ENCODE peak calls at places on chromosomes 13 and 19, in ten cellular contexts. One of them, this sample, is unnamed.
A peak's percentile ranks its signal among the peaks of the same experiment; 100 is the strongest.

GRCh38 chr19:36030264-36031148 is 2.2 kb downstream of the CLIP3 start:
- DNase-seq in lower lobe of right lung: no peak
- DNase-seq in mammary epithelial cell: peak; percentile 53
- DNase-seq in mesendoderm: peak; percentile 14
- DNase-seq in stomach: no peak
- DNase-seq in right lobe of liver: peak; percentile 51
- DNase-seq in tibial artery: no peak
- DNase-seq in IMR-90: peak; percentile 53
- DNase-seq in CD4-positive, CD25-positive, alpha-beta regulatory T cell: no peak
- DNase-seq in prostate gland: no peak
- DNase-seq in this sample: no peak

GRCh38 chr13:106599875-106600797 is 32.2 kb upstream of the ARGLU1 start:
- DNase-seq in IMR-90: peak; percentile 80
- DNase-seq in tibial artery: no peak
- DNase-seq in lower lobe of right lung: no peak
- DNase-seq in stomach: no peak
- DNase-seq in prostate gland: no peak
- DNase-seq in mesendoderm: no peak
- DNase-seq in CD4-positive, CD25-positive, alpha-beta regulatory T cell: peak; percentile 2
- DNase-seq in mammary epithelial cell: peak; percentile 15
- DNase-seq in right lobe of liver: no peak
- DNase-seq in this sample: no peak

GRCh38 chr13:26133851-26134250 is 82.0 kb upstream of the SHISA2 start:
- DNase-seq in IMR-90: no peak
- DNase-seq in tibial artery: no peak
- DNase-seq in CD4-positive, CD25-positive, alpha-beta regulatory T cell: no peak
- DNase-seq in right lobe of liver: no peak
- DNase-seq in prostate gland: no peak
- DNase-seq in mesendoderm: peak; percentile 26
- DNase-seq in lower lobe of right lung: no peak
- DNase-seq in stomach: no peak
- DNase-seq in mammary epithelial cell: no peak
- DNase-seq in this sample: no peak

GRCh38 chr13:89136678-89137077 is 1465.5 kb downstream of the SLITRK5 start:
- DNase-seq in mammary epithelial cell: no peak
- DNase-seq in prostate gland: no peak
- DNase-seq in tibial artery: no peak
- DNase-seq in CD4-positive, CD25-positive, alpha-beta regulatory T cell: no peak
- DNase-seq in stomach: no peak
- DNase-seq in lower lobe of right lung: no peak
- DNase-seq in right lobe of liver: no peak
- DNase-seq in IMR-90: no peak
- DNase-seq in mesendoderm: no peak
- DNase-seq in this sample: no peak

GRCh38 chr13:110015253-110015652 is 228.9 kb upstream of the IRS2 start:
- DNase-seq in CD4-positive, CD25-positive, alpha-beta regulatory T cell: no peak
- DNase-seq in right lobe of liver: peak; percentile 79
- DNase-seq in tibial artery: no peak
- DNase-seq in stomach: peak; percentile 71
- DNase-seq in lower lobe of right lung: no peak
- DNase-seq in IMR-90: peak; percentile 43
- DNase-seq in mammary epithelial cell: peak; percentile 56
- DNase-seq in mesendoderm: no peak
- DNase-seq in prostate gland: peak; percentile 65
- DNase-seq in this sample: no peak

GRCh38 chr19:40392894-40393517 is 3.0 kb upstream of the HIPK4 start:
- DNase-seq in right lobe of liver: no peak
- DNase-seq in IMR-90: no peak
- DNase-seq in mesendoderm: no peak
- DNase-seq in mammary epithelial cell: peak; percentile 40
- DNase-seq in prostate gland: peak; percentile 47
- DNase-seq in tibial artery: no peak
- DNase-seq in CD4-positive, CD25-positive, alpha-beta regulatory T cell: no peak
- DNase-seq in lower lobe of right lung: peak; percentile 77
- DNase-seq in stomach: peak; percentile 53
- DNase-seq in this sample: no peak

GRCh38 chr13:99501952-99502310 is 659 bp downstream of the TM9SF2 start:
- DNase-seq in IMR-90: peak; percentile 31
- DNase-seq in tibial artery: no peak
- DNase-seq in prostate gland: peak; percentile 6
- DNase-seq in CD4-positive, CD25-positive, alpha-beta regulatory T cell: peak; percentile 61
- DNase-seq in mammary epithelial cell: peak; percentile 23
- DNase-seq in lower lobe of right lung: peak; percentile 55
- DNase-seq in stomach: peak; percentile 30
- DNase-seq in right lobe of liver: peak; percentile 33
- DNase-seq in mesendoderm: peak; percentile 23
- DNase-seq in this sample: no peak

GRCh38 chr19:17112271-17112670 is 36.7 kb downstream of the MYO9B start:
- DNase-seq in mesendoderm: no peak
- DNase-seq in right lobe of liver: peak; percentile 51
- DNase-seq in lower lobe of right lung: no peak
- DNase-seq in prostate gland: no peak
- DNase-seq in stomach: no peak
- DNase-seq in tibial artery: no peak
- DNase-seq in IMR-90: no peak
- DNase-seq in CD4-positive, CD25-positive, alpha-beta regulatory T cell: no peak
- DNase-seq in mammary epithelial cell: no peak
- DNase-seq in this sample: no peak

GRCh38 chr19:17969096-17969792 is 2.3 kb downstream of the KCNN1 start:
- DNase-seq in CD4-positive, CD25-positive, alpha-beta regulatory T cell: no peak
- DNase-seq in lower lobe of right lung: no peak
- DNase-seq in mammary epithelial cell: no peak
- DNase-seq in prostate gland: no peak
- DNase-seq in right lobe of liver: no peak
- DNase-seq in stomach: no peak
- DNase-seq in tibial artery: no peak
- DNase-seq in IMR-90: no peak
- DNase-seq in mesendoderm: no peak
- DNase-seq in this sample: no peak

GRCh38 chr19:47781590-47782318 is 3.3 kb downstream of the SELENOW start:
- DNase-seq in lower lobe of right lung: no peak
- DNase-seq in CD4-positive, CD25-positive, alpha-beta regulatory T cell: no peak
- DNase-seq in stomach: peak; percentile 35
- DNase-seq in mesendoderm: no peak
- DNase-seq in mammary epithelial cell: no peak
- DNase-seq in right lobe of liver: peak; percentile 44
- DNase-seq in tibial artery: peak; percentile 80
- DNase-seq in IMR-90: no peak
- DNase-seq in prostate gland: peak; percentile 21
- DNase-seq in this sample: no peak

GRCh38 chr13:103066991-103067390 is 774 bp upstream of the SLC10A2 start:
- DNase-seq in mammary epithelial cell: no peak
- DNase-seq in stomach: no peak
- DNase-seq in lower lobe of right lung: no peak
- DNase-seq in CD4-positive, CD25-positive, alpha-beta regulatory T cell: no peak
- DNase-seq in mesendoderm: no peak
- DNase-seq in IMR-90: no peak
- DNase-seq in tibial artery: no peak
- DNase-seq in prostate gland: no peak
- DNase-seq in right lobe of liver: no peak
- DNase-seq in this sample: no peak

DNA sequence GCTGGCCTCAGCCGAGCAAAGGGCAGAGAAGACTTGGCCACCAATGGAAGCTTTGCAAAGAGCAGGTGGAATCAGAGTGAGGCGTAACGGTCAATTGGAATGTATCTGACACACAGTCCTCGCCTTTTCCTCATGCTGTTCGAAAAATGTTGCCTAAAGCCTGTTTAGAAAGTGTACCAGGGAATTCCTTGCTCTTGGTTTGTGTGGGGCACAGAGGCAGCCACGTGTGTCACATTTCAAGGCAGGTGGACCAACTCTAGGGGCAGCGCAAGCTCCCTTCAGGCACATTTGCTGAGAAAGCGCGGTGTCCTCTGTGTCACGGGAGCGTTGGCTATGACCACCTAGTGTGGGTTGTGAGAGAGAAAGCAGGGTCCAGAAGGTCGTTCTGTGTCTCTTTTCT is 118.7 kb upstream of the SPATA13 start:
- DNase-seq in right lobe of liver: no peak
- DNase-seq in mammary epithelial cell: no peak
- DNase-seq in tibial artery: no peak
- DNase-seq in IMR-90: no peak
- DNase-seq in lower lobe of right lung: no peak
- DNase-seq in CD4-positive, CD25-positive, alpha-beta regulatory T cell: no peak
- DNase-seq in prostate gland: no peak
- DNase-seq in stomach: no peak
- DNase-seq in mesendoderm: no peak
- DNase-seq in this sample: no peak
- H3K27ac ChIP-seq in right lobe of liver: no peak overlapping the region
- H3K27ac ChIP-seq in mammary epithelial cell: no peak overlapping the region
- H3K27ac ChIP-seq in tibial artery: no peak overlapping the region
- H3K27ac ChIP-seq in IMR-90: no peak overlapping the region
- H3K27ac ChIP-seq in lower lobe of right lung: no peak overlapping the region
- H3K27ac ChIP-seq in CD4-positive, CD25-positive, alpha-beta regulatory T cell: no peak overlapping the region
- H3K27ac ChIP-seq in prostate gland: no peak overlapping the region
- H3K27ac ChIP-seq in stomach: no peak overlapping the region
- H3K27ac ChIP-seq in mesendoderm: no peak overlapping the region
- H3K27ac ChIP-seq in this sample: no peak overlapping the region

GRCh38 chr13:23966691-23967615 is 69.7 kb upstream of the C1QTNF9B start:
- DNase-seq in mammary epithelial cell: no peak
- DNase-seq in prostate gland: peak; percentile 24
- DNase-seq in stomach: no peak
- DNase-seq in lower lobe of right lung: no peak
- DNase-seq in tibial artery: no peak
- DNase-seq in mesendoderm: no peak
- DNase-seq in CD4-positive, CD25-positive, alpha-beta regulatory T cell: peak; percentile 82
- DNase-seq in IMR-90: peak; percentile 15
- DNase-seq in right lobe of liver: no peak
- DNase-seq in this sample: no peak
- H3K4me3 ChIP-seq in mammary epithelial cell: peak overlapping the region; percentile 4
- H3K4me3 ChIP-seq in prostate gland: peak overlapping the region; percentile 20
- H3K4me3 ChIP-seq in stomach: no peak overlapping the region
- H3K4me3 ChIP-seq in lower lobe of right lung: peak overlapping the region; percentile 22
- H3K4me3 ChIP-seq in tibial artery: no peak overlapping the region
- H3K4me3 ChIP-seq in mesendoderm: no peak overlapping the region
- H3K4me3 ChIP-seq in CD4-positive, CD25-positive, alpha-beta regulatory T cell: peak overlapping the region; percentile 88
- H3K4me3 ChIP-seq in IMR-90: no peak overlapping the region
- H3K4me3 ChIP-seq in right lobe of liver: peak overlapping the region; percentile 51
- H3K4me3 ChIP-seq in this sample: peak overlapping the region; percentile 56

GRCh38 chr19:38784224-38784623 is 4.8 kb upstream of the LGALS7B start:
- DNase-seq in IMR-90: peak; percentile 46
- DNase-seq in lower lobe of right lung: no peak
- DNase-seq in mammary epithelial cell: no peak
- DNase-seq in mesendoderm: peak; percentile 18
- DNase-seq in prostate gland: no peak
- DNase-seq in stomach: no peak
- DNase-seq in tibial artery: no peak
- DNase-seq in CD4-positive, CD25-positive, alpha-beta regulatory T cell: no peak
- DNase-seq in right lobe of liver: no peak
- DNase-seq in this sample: no peak

GRCh38 chr19:38781058-38781457 is 7.7 kb upstream of the LGALS7 start:
- DNase-seq in IMR-90: no peak
- DNase-seq in mesendoderm: no peak
- DNase-seq in CD4-positive, CD25-positive, alpha-beta regulatory T cell: no peak
- DNase-seq in mammary epithelial cell: no peak
- DNase-seq in stomach: no peak
- DNase-seq in lower lobe of right lung: no peak
- DNase-seq in prostate gland: no peak
- DNase-seq in tibial artery: no peak
- DNase-seq in right lobe of liver: no peak
- DNase-seq in this sample: no peak

GRCh38 chr19:38785187-38785699 is 3.8 kb upstream of the LGALS7B start:
- DNase-seq in stomach: no peak
- DNase-seq in prostate gland: no peak
- DNase-seq in CD4-positive, CD25-positive, alpha-beta regulatory T cell: no peak
- DNase-seq in right lobe of liver: no peak
- DNase-seq in lower lobe of right lung: peak; percentile 6
- DNase-seq in mammary epithelial cell: no peak
- DNase-seq in mesendoderm: no peak
- DNase-seq in tibial artery: no peak
- DNase-seq in IMR-90: no peak
- DNase-seq in this sample: no peak

GRCh38 chr19:38788478-38789243 is at the start of gene LGALS7B:
- DNase-seq in IMR-90: no peak
- DNase-seq in tibial artery: no peak
- DNase-seq in right lobe of liver: no peak
- DNase-seq in prostate gland: no peak
- DNase-seq in mesendoderm: no peak
- DNase-seq in stomach: no peak
- DNase-seq in mammary epithelial cell: no peak
- DNase-seq in CD4-positive, CD25-positive, alpha-beta regulatory T cell: no peak
- DNase-seq in lower lobe of right lung: peak; percentile 25
- DNase-seq in this sample: no peak

DNA sequence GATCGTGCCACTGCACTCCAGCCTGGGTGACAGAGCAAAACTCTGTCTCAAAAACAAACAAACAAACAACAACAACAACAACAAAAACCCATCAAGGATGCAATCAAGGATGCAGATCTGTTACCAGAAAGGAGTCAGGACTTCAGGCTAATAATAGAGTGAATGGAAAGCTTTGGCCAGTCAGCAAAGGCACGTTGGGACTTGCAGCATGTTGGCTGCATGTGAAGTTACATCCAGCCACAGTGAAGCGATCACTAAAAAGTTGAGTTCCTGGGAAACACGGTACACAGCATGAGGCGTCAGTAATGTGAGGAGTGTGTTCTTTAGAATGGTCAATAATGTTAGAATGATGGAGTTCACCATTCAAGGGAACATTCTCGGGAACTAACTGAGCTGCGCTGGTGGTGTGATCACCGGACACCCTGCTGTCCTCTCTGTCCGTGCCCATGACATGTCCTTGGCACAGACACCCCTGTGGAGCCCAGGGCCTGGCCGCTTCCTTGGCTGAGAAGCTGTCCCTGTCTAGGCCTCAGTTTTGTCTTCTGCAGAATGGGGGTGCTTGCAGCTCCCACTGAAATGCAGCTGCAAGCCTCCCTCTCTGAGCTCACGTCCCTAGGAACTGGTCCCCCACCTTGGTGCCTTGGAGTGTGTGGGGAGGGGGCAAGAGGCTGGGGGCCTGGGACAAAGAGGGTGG is 2.3 kb upstream of the LGALS7B start:
- DNase-seq in CD4-positive, CD25-positive, alpha-beta regulatory T cell: no peak
- DNase-seq in mesendoderm: no peak
- DNase-seq in stomach: no peak
- DNase-seq in prostate gland: peak; percentile 56
- DNase-seq in IMR-90: no peak
- DNase-seq in tibial artery: no peak
- DNase-seq in lower lobe of right lung: peak; percentile 30
- DNase-seq in right lobe of liver: no peak
- DNase-seq in mammary epithelial cell: peak; percentile 76
- DNase-seq in this sample: no peak
- H3K27ac ChIP-seq in CD4-positive, CD25-positive, alpha-beta regulatory T cell: no peak overlapping the region
- H3K27ac ChIP-seq in mesendoderm: no peak overlapping the region
- H3K27ac ChIP-seq in stomach: no peak overlapping the region
- H3K27ac ChIP-seq in prostate gland: no peak overlapping the region
- H3K27ac ChIP-seq in IMR-90: no peak overlapping the region
- H3K27ac ChIP-seq in tibial artery: no peak overlapping the region
- H3K27ac ChIP-seq in lower lobe of right lung: no peak overlapping the region
- H3K27ac ChIP-seq in right lobe of liver: no peak overlapping the region
- H3K27ac ChIP-seq in mammary epithelial cell: peak overlapping the region; percentile 18
- H3K27ac ChIP-seq in this sample: no peak overlapping the region

DNA sequence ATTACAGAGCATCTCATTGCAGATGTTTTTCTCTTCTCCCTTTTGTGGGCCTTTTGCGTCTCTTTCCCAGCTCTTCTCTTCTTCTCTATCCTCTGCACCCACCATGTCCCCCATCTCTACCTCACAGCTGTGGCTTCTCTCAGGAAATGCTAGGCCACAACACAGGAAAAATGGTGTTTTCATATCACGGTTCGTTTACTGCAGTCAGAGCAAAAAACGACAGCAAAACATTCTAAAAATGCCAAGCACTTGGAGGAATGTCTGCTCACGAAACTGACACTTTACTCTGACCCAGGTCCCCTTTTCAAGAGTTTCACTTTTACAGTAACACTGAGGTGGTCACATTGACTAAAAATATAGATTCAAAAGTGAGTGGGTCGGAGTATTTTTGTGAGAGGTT is 152.2 kb downstream of the DCT start:
- DNase-seq in lower lobe of right lung: no peak
- DNase-seq in right lobe of liver: no peak
- DNase-seq in mammary epithelial cell: no peak
- DNase-seq in IMR-90: no peak
- DNase-seq in mesendoderm: peak; percentile 56
- DNase-seq in stomach: no peak
- DNase-seq in CD4-positive, CD25-positive, alpha-beta regulatory T cell: peak; percentile 47
- DNase-seq in prostate gland: no peak
- DNase-seq in tibial artery: no peak
- DNase-seq in this sample: no peak
- H3K4me3 ChIP-seq in lower lobe of right lung: no peak overlapping the region
- H3K4me3 ChIP-seq in right lobe of liver: no peak overlapping the region
- H3K4me3 ChIP-seq in mammary epithelial cell: no peak overlapping the region
- H3K4me3 ChIP-seq in IMR-90: no peak overlapping the region
- H3K4me3 ChIP-seq in mesendoderm: no peak overlapping the region
- H3K4me3 ChIP-seq in stomach: no peak overlapping the region
- H3K4me3 ChIP-seq in CD4-positive, CD25-positive, alpha-beta regulatory T cell: peak overlapping the region; percentile 68
- H3K4me3 ChIP-seq in prostate gland: no peak overlapping the region
- H3K4me3 ChIP-seq in tibial artery: no peak overlapping the region
- H3K4me3 ChIP-seq in this sample: no peak overlapping the region

This sample was measured in coronary artery.